ENCODE peak calls at places on chromosomes 5 and 9, in seven cellular contexts. One of them, this sample, is unnamed.

GRCh38 chr5:158245513-158245912 is 386.6 kb upstream of the CLINT1 start:
- DNase-seq in left ventricle myocardium superior: no peak
- DNase-seq in non-pigmented ciliary epithelial cell: no peak
- DNase-seq in right cardiac atrium: no peak
- DNase-seq in SJSA1: no peak
- DNase-seq in myocyte: no peak
- DNase-seq in activated CD4-positive, alpha-beta T cell treated with anti-CD3 and anti-CD28 coated beads, Interleukin-2, amount 10 ng/mL, durations not matched to agents 7 days and 5 days: no peak
- DNase-seq in this sample: no peak

GRCh38 chr9:18703086-18703750 is 229.3 kb downstream of the ADAMTSL1 start:
- DNase-seq in left ventricle myocardium superior: no peak
- DNase-seq in non-pigmented ciliary epithelial cell: no peak
- DNase-seq in right cardiac atrium: no peak
- DNase-seq in SJSA1: no peak
- DNase-seq in myocyte: no peak
- DNase-seq in activated CD4-positive, alpha-beta T cell treated with anti-CD3 and anti-CD28 coated beads, Interleukin-2, amount 10 ng/mL, durations not matched to agents 7 days and 5 days: no peak
- DNase-seq in this sample: no peak

GRCh38 chr5:43066799-43067741 is 27.0 kb upstream of the ANXA2R start:
- DNase-seq in left ventricle myocardium superior: peak
- DNase-seq in non-pigmented ciliary epithelial cell: no peak
- DNase-seq in right cardiac atrium: peak
- DNase-seq in SJSA1: peak
- DNase-seq in myocyte: peak
- DNase-seq in activated CD4-positive, alpha-beta T cell treated with anti-CD3 and anti-CD28 coated beads, Interleukin-2, amount 10 ng/mL, durations not matched to agents 7 days and 5 days: peak
- DNase-seq in this sample: peak

GRCh38 chr5:36607114-36607561 is 732 bp downstream of the SLC1A3 start:
- DNase-seq in left ventricle myocardium superior: peak
- DNase-seq in non-pigmented ciliary epithelial cell: no peak
- DNase-seq in right cardiac atrium: peak
- DNase-seq in SJSA1: peak
- DNase-seq in myocyte: peak
- DNase-seq in activated CD4-positive, alpha-beta T cell treated with anti-CD3 and anti-CD28 coated beads, Interleukin-2, amount 10 ng/mL, durations not matched to agents 7 days and 5 days: no peak
- DNase-seq in this sample: peak

GRCh38 chr5:37712750-37713149 is 127.1 kb downstream of the GDNF start:
- DNase-seq in left ventricle myocardium superior: no peak
- DNase-seq in non-pigmented ciliary epithelial cell: no peak
- DNase-seq in right cardiac atrium: no peak
- DNase-seq in SJSA1: no peak
- DNase-seq in myocyte: no peak
- DNase-seq in activated CD4-positive, alpha-beta T cell treated with anti-CD3 and anti-CD28 coated beads, Interleukin-2, amount 10 ng/mL, durations not matched to agents 7 days and 5 days: no peak
- DNase-seq in this sample: no peak

GRCh38 chr5:78984611-78985406 is at the start of gene ARSB:
- DNase-seq in left ventricle myocardium superior: peak
- DNase-seq in non-pigmented ciliary epithelial cell: no peak
- DNase-seq in right cardiac atrium: peak
- DNase-seq in SJSA1: peak
- DNase-seq in myocyte: peak
- DNase-seq in activated CD4-positive, alpha-beta T cell treated with anti-CD3 and anti-CD28 coated beads, Interleukin-2, amount 10 ng/mL, durations not matched to agents 7 days and 5 days: peak
- DNase-seq in this sample: peak

GRCh38 chr9:6829027-6829426 is 71.3 kb downstream of the KDM4C start:
- DNase-seq in left ventricle myocardium superior: no peak
- DNase-seq in non-pigmented ciliary epithelial cell: no peak
- DNase-seq in right cardiac atrium: no peak
- DNase-seq in SJSA1: no peak
- DNase-seq in myocyte: no peak
- DNase-seq in activated CD4-positive, alpha-beta T cell treated with anti-CD3 and anti-CD28 coated beads, Interleukin-2, amount 10 ng/mL, durations not matched to agents 7 days and 5 days: no peak
- DNase-seq in this sample: no peak

GRCh38 chr9:133273098-133273497 is 1.9 kb downstream of the ABO start:
- DNase-seq in left ventricle myocardium superior: no peak
- DNase-seq in non-pigmented ciliary epithelial cell: no peak
- DNase-seq in right cardiac atrium: no peak
- DNase-seq in SJSA1: no peak
- DNase-seq in myocyte: no peak
- DNase-seq in activated CD4-positive, alpha-beta T cell treated with anti-CD3 and anti-CD28 coated beads, Interleukin-2, amount 10 ng/mL, durations not matched to agents 7 days and 5 days: no peak
- DNase-seq in this sample: no peak

GRCh38 chr9:5485365-5486085 is 24.8 kb upstream of the PDCD1LG2 start:
- DNase-seq in left ventricle myocardium superior: no peak
- DNase-seq in non-pigmented ciliary epithelial cell: no peak
- DNase-seq in right cardiac atrium: no peak
- DNase-seq in SJSA1: no peak
- DNase-seq in myocyte: no peak
- DNase-seq in activated CD4-positive, alpha-beta T cell treated with anti-CD3 and anti-CD28 coated beads, Interleukin-2, amount 10 ng/mL, durations not matched to agents 7 days and 5 days: no peak
- DNase-seq in this sample: no peak

GRCh38 chr5:139873033-139873794 is 77.6 kb downstream of the PSD2 start:
- DNase-seq in left ventricle myocardium superior: no peak
- DNase-seq in non-pigmented ciliary epithelial cell: no peak
- DNase-seq in right cardiac atrium: no peak
- DNase-seq in SJSA1: no peak
- DNase-seq in myocyte: no peak
- DNase-seq in activated CD4-positive, alpha-beta T cell treated with anti-CD3 and anti-CD28 coated beads, Interleukin-2, amount 10 ng/mL, durations not matched to agents 7 days and 5 days: no peak
- DNase-seq in this sample: no peak

This sample was measured in GM03348.